ENCODE peak calls at places on chromosomes 4 and X, in four cellular contexts. One of them, this sample, is unnamed.
A peak's percentile ranks its signal among the peaks of the same experiment; 100 is the strongest.

GRCh38 chr4:7942019-7942556 is 2.4 kb upstream of the AFAP1 start:
- DNase-seq in GM12878: no peak
- DNase-seq in K562: no peak
- DNase-seq in HepG2: peak; percentile 52
- DNase-seq in this sample: no peak

GRCh38 chrX:34598360-34598759 is 58.7 kb downstream of the TMEM47 start:
- DNase-seq in GM12878: no peak
- DNase-seq in K562: no peak
- DNase-seq in HepG2: no peak
- DNase-seq in this sample: no peak

GRCh38 chrX:56738670-56739069 is 9.6 kb downstream of the NBDY start:
- DNase-seq in GM12878: no peak
- DNase-seq in K562: no peak
- DNase-seq in HepG2: no peak
- DNase-seq in this sample: no peak

GRCh38 chrX:69216911-69217310 is 51.7 kb upstream of the PJA1 start:
- DNase-seq in GM12878: no peak
- DNase-seq in K562: no peak
- DNase-seq in HepG2: no peak
- DNase-seq in this sample: no peak

GRCh38 chrX:104659037-104659744 is 93.2 kb downstream of the IL1RAPL2 start:
- DNase-seq in GM12878: no peak
- DNase-seq in K562: no peak
- DNase-seq in HepG2: no peak
- DNase-seq in this sample: no peak

GRCh38 chrX:150219374-150220185 is 143.5 kb upstream of the MAMLD1 start:
- DNase-seq in GM12878: no peak
- DNase-seq in K562: no peak
- DNase-seq in HepG2: no peak
- DNase-seq in this sample: no peak

GRCh38 chrX:7190157-7190556 is 42.2 kb upstream of the PUDP start:
- DNase-seq in GM12878: no peak
- DNase-seq in K562: no peak
- DNase-seq in HepG2: no peak
- DNase-seq in this sample: no peak

GRCh38 chrX:16320765-16321355 is 153.6 kb downstream of the MAGEB17 start:
- DNase-seq in GM12878: no peak
- DNase-seq in K562: no peak
- DNase-seq in HepG2: no peak
- DNase-seq in this sample: no peak

GRCh38 chrX:140664939-140665338 is 44.6 kb upstream of the LINC00632 start:
- DNase-seq in GM12878: no peak
- DNase-seq in K562: no peak
- DNase-seq in HepG2: peak; percentile 15
- DNase-seq in this sample: peak; percentile 23

GRCh38 chr4:127165971-127166370 is 466.8 kb upstream of the INTU start:
- DNase-seq in GM12878: no peak
- DNase-seq in K562: no peak
- DNase-seq in HepG2: no peak
- DNase-seq in this sample: no peak

GRCh38 chrX:10597871-10598270 is 22.5 kb downstream of the MID1 start:
- DNase-seq in GM12878: no peak
- DNase-seq in K562: peak; percentile 18
- DNase-seq in HepG2: peak; percentile 28
- DNase-seq in this sample: peak; percentile 38

GRCh38 chr4:68373513-68373912 is 23.6 kb upstream of the YTHDC1 start:
- DNase-seq in GM12878: no peak
- DNase-seq in K562: no peak
- DNase-seq in HepG2: no peak
- DNase-seq in this sample: no peak

GRCh38 chr4:166594326-166594946 is 639.9 kb downstream of the SPOCK3 start:
- DNase-seq in GM12878: peak; percentile 13
- DNase-seq in K562: peak; percentile 1
- DNase-seq in HepG2: peak; percentile 29
- DNase-seq in this sample: peak; percentile 56

GRCh38 chr4:109499513-109499912 is 60.5 kb upstream of the MCUB start:
- DNase-seq in GM12878: no peak
- DNase-seq in K562: no peak
- DNase-seq in HepG2: no peak
- DNase-seq in this sample: no peak

GRCh38 chr4:70722199-70722791 is 531 bp downstream of the RUFY3 start:
- DNase-seq in GM12878: no peak
- DNase-seq in K562: peak; percentile 46
- DNase-seq in HepG2: no peak
- DNase-seq in this sample: no peak

GRCh38 chr4:146175541-146176453 is at the start of gene LSM6:
- DNase-seq in GM12878: peak; percentile 36
- DNase-seq in K562: peak; percentile 93
- DNase-seq in HepG2: peak; percentile 77
- DNase-seq in this sample: peak; percentile 79

GRCh38 chr4:185127021-185127925 is 15.8 kb upstream of the SLC25A4 start:
- DNase-seq in GM12878: no peak
- DNase-seq in K562: no peak
- DNase-seq in HepG2: no peak
- DNase-seq in this sample: no peak
- TF ChIP-seq FOXK2 in GM12878: no peak
- TF ChIP-seq FOXK2 in K562: no peak
- TF ChIP-seq FOXK2 in HepG2: no peak
- TF ChIP-seq FOXK2 in this sample: no peak

DNA sequence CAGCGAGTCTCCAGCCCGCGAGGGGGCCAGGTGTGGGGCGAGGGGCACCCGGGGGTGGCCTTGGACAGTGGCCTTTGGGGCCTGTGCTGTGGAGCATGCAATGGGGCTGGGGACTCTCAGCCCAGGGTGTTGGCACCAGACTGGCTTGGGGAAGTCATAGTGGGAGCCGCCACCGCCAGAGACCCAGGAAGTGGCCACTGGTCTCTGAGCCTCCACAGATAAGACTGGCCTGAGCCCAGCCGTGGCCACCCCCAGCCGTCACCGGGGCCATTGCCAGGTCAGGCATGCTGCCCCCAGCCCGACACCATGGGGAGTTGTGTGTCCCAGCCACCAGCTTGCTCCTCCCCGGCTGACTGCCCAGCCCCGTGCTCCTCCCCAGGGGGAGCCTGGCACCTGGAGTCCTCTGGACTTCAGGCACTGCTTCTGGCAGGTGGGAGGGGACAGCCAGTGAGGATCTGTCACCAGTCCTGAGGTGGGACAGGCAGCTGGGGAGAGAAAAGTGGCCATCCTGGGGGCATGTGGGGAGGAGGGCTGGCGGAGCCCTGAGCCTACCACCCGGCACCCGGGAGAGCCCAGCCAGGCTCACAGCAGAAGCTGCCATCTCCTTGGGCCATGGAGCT is 32.5 kb downstream of the TACC3 start:
- DNase-seq in GM12878: no peak
- DNase-seq in K562: no peak
- DNase-seq in HepG2: peak; percentile 39
- DNase-seq in this sample: no peak
- TF ChIP-seq FOXK2 in GM12878: no peak
- TF ChIP-seq FOXK2 in K562: no peak
- TF ChIP-seq FOXK2 in HepG2: no peak
- TF ChIP-seq FOXK2 in this sample: no peak

DNA sequence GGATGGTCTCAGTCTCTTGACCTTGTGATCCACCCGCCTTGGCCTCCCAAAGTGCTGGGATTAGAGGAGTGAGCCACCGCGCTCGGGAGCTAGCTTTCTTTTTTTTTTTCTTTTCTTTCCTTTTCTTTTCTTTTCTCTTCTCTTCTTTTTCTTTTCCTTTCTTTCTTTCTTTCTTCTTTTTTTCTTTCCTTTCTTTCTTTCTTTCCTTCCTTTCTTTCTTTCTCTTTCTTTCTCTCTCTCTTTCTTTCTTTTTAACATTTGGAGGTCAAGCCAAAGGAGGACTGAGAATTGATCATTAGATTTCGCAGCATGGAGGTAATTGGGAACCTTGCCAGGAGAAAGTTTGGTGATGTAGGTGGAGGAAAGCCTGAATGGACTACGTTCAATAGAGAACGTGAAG is 67.4 kb downstream of the LARP7 start:
- DNase-seq in GM12878: no peak
- DNase-seq in K562: no peak
- DNase-seq in HepG2: no peak
- DNase-seq in this sample: no peak
- TF ChIP-seq FOXK2 in GM12878: no peak
- TF ChIP-seq FOXK2 in K562: no peak
- TF ChIP-seq FOXK2 in HepG2: no peak
- TF ChIP-seq FOXK2 in this sample: no peak

DNA sequence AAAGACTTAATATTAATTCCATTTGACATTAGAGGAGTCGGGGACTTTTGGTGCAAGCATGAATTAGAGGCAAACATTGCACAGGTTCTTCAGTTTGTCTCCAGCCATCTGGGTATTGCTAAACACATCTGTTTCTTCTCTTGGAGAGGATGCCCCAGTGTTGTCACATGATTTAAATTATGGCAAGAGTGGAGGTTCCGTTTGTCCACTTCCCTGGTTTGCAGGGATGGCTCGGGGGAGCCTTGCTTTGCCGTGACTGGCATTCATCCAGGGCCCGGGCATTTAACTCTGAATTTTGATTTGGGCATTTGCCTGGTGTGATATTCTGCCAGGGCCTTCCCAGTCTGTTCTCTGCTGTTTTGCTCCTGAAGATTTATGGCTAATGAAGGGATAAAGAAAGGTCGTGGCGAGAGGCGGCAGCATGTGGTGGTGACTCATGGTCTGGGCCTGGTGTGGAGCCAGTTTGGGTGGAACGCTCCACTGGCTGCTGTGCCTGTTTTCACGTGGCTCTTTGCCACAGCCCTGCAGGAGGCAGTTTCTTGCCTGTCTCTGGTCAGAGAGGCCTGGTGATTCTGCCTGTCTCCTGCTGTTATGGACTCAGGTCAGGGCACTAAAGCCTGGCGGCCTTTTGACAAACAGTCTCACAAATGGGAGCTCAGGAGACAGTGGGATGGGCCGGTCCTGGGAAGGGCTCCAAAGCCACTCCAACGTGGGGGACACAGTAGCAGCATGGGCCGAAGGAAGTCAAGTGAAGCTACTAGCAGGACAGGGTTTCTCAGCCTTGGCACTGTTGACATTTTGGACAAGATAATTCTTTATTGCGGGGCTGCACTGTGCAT is 99.4 kb upstream of the PGRMC2 start:
- DNase-seq in GM12878: no peak
- DNase-seq in K562: peak; percentile 43
- DNase-seq in HepG2: no peak
- DNase-seq in this sample: peak; percentile 50
- TF ChIP-seq FOXK2 in GM12878: no peak
- TF ChIP-seq FOXK2 in K562: peak; percentile 36
- TF ChIP-seq FOXK2 in HepG2: no peak
- TF ChIP-seq FOXK2 in this sample: no peak

DNA sequence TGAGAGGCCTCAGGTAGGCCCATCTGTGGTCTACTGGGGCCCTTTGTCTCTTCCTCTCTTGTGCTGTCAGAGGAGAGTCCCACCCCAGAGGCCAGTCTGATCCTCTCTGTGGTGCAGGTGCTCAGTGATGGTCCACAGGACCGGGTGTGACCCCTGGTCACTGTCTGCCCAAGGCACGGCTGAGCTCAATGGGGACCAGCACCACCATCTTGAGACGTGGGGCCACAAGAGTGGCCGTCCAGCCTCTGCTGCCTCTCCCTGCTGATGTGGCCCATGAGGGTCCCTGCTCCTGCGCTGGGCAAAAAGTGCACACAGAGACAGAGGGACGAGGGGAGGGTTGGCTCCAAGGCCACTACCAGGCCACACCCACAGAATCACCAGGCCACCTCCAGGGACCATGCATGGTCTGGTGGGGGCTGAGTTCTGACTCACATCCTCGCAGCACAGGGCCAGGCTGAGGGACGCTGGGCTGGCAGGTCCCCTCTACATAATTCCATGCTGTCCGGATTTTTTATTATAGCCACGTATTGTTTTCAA is 88.3 kb downstream of the FAM53A start:
- DNase-seq in GM12878: no peak
- DNase-seq in K562: no peak
- DNase-seq in HepG2: no peak
- DNase-seq in this sample: no peak
- TF ChIP-seq FOXK2 in GM12878: no peak
- TF ChIP-seq FOXK2 in K562: no peak
- TF ChIP-seq FOXK2 in HepG2: no peak
- TF ChIP-seq FOXK2 in this sample: no peak

GRCh38 chrX:19751068-19751467 is 136.3 kb downstream of the SH3KBP1 start:
- DNase-seq in GM12878: no peak
- DNase-seq in K562: no peak
- DNase-seq in HepG2: no peak
- DNase-seq in this sample: no peak
- TF ChIP-seq FOXK2 in GM12878: no peak
- TF ChIP-seq FOXK2 in K562: no peak
- TF ChIP-seq FOXK2 in HepG2: no peak
- TF ChIP-seq FOXK2 in this sample: no peak

GRCh38 chr4:182928061-182928460 is 10.9 kb upstream of the DCTD start:
- DNase-seq in GM12878: no peak
- DNase-seq in K562: no peak
- DNase-seq in HepG2: no peak
- DNase-seq in this sample: no peak

GRCh38 chr4:182932651-182933050 is 15.5 kb upstream of the DCTD start:
- DNase-seq in GM12878: no peak
- DNase-seq in K562: no peak
- DNase-seq in HepG2: no peak
- DNase-seq in this sample: no peak

GRCh38 chr4:182931691-182932297 is 14.6 kb upstream of the DCTD start:
- DNase-seq in GM12878: no peak
- DNase-seq in K562: no peak
- DNase-seq in HepG2: no peak
- DNase-seq in this sample: no peak

GRCh38 chr4:182927505-182927904 is 10.3 kb upstream of the DCTD start:
- DNase-seq in GM12878: no peak
- DNase-seq in K562: no peak
- DNase-seq in HepG2: no peak
- DNase-seq in this sample: no peak

DNA sequence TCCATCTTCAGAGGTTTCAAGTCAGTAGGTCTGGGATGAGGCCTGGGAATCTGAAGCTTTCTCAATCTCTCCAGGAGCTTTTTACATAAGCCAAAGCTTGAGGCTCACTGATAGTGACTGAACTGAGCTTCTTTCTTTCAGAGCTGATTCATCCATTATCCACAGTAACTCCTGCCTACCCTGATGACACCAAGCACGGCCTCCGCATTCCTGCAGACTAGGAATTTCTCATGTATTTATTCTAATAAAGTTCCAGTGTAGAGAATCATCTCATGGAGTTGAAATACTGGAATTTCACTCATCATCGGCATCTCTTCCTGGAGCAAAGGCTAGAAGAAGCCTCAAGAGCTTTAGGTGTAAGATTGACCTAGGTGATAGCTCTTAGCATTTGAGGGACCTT is 12.1 kb upstream of the DCTD start:
- DNase-seq in GM12878: no peak
- DNase-seq in K562: no peak
- DNase-seq in HepG2: peak; percentile 39
- DNase-seq in this sample: no peak
- TF ChIP-seq FOXK2 in GM12878: no peak
- TF ChIP-seq FOXK2 in K562: no peak
- TF ChIP-seq FOXK2 in HepG2: no peak
- TF ChIP-seq FOXK2 in this sample: no peak

This sample was measured in HEK293T.